ENCODE peak calls at places on chromosomes 11 and 22, in four cellular contexts. D, Z, P and H are unnamed samples.

GRCh38 chr11:78251083-78251699 is 62.5 kb downstream of the USP35 start:
- DNase-seq in D (no peak), Z (no peak), P (no peak), H (no peak)

GRCh38 chr11:69531717-69532088 is 50.2 kb downstream of the LINC01488 start:
- DNase-seq in D (no peak), Z (no peak), P (no peak), H (no peak)

GRCh38 chr11:8833568-8834275 is 77.3 kb upstream of the AKIP1 start:
- DNase-seq in D (no peak), Z (no peak), P (no peak), H (no peak)

GRCh38 chr22:37119872-37120271 is 10.4 kb upstream of the TMPRSS6 start:
- DNase-seq in D (no peak), Z (no peak), P (no peak), H (no peak)

GRCh38 chr22:23234409-23235161 is 54.3 kb downstream of the BCR start:
- DNase-seq in D (no peak), Z (no peak), P (no peak), H (no peak)

GRCh38 chr11:2738551-2739431 is 39.0 kb upstream of the KCNQ1OT1 start:
- DNase-seq in D (no peak), Z (no peak), P (no peak), H (no peak)

GRCh38 chr11:35875466-35875865 is 68.4 kb upstream of the LDLRAD3 start:
- DNase-seq in D (no peak), Z (no peak), P (no peak), H (no peak)

GRCh38 chr11:73465019-73465675 is 88.9 kb downstream of the RELT start:
- DNase-seq in D (no peak), Z (no peak), P (no peak), H (no peak)

GRCh38 chr22:35622132-35622913 is 5.2 kb upstream of the MB start:
- DNase-seq in D (no peak), Z (no peak), P (no peak), H (no peak)

GRCh38 chr11:103798029-103798428 is 238.4 kb upstream of the DDI1 start:
- DNase-seq in D (no peak), Z (no peak), P (peak; percentile 53), H (no peak)

GRCh38 chr11:125514336-125515101 is 18.5 kb upstream of the FEZ1 start:
- DNase-seq in D (peak; percentile 29), Z (peak; percentile 39), P (no peak), H (peak; percentile 72)

GRCh38 chr11:102187416-102188125 is 77.3 kb downstream of the YAP1 start:
- DNase-seq in D (no peak), Z (no peak), P (no peak), H (no peak)

GRCh38 chr11:120400564-120401364 is 64.6 kb downstream of the ARHGEF12 start:
- DNase-seq in D (no peak), Z (no peak), P (peak; percentile 66), H (no peak)

GRCh38 chr22:48357196-48357595 is 1470.5 kb downstream of the BRD1 start:
- DNase-seq in D (no peak), Z (no peak), P (no peak), H (no peak)

GRCh38 chr11:36130401-36130800 is 158.8 kb downstream of the COMMD9 start:
- DNase-seq in D (no peak), Z (no peak), P (no peak), H (no peak)

GRCh38 chr11:10305262-10305963 is 540 bp downstream of the ADM start:
- DNase-seq in D (no peak), Z (peak; percentile 28), P (no peak), H (no peak)

GRCh38 chr22:17754233-17754925 is 19.9 kb downstream of the BID start:
- DNase-seq in D (no peak), Z (peak; percentile 24), P (no peak), H (peak; percentile 43)

GRCh38 chr11:18243783-18244362 is 4.6 kb downstream of the SAA2 start:
- DNase-seq in D (peak; percentile 22), Z (peak; percentile 75), P (peak; percentile 20), H (peak; percentile 84)

GRCh38 chr11:100593321-100593720 is 93.8 kb upstream of the ARHGAP42 start:
- DNase-seq in D (no peak), Z (no peak), P (no peak), H (no peak)

GRCh38 chr22:22770280-22770871 is 117.2 kb upstream of the IGLL5 start:
- DNase-seq in D (no peak), Z (peak; percentile 13), P (no peak), H (no peak)

GRCh38 chr11:66418986-66419308 is 1.9 kb upstream of the NPAS4 start:
- DNase-seq in D (no peak), Z (no peak), P (no peak), H (no peak)

GRCh38 chr11:40125054-40125453 is 1334.4 kb downstream of the LRRC4C start:
- DNase-seq in D (no peak), Z (no peak), P (no peak), H (no peak)

GRCh38 chr11:11135820-11136476 is 217.1 kb downstream of the CSNK2A3 start:
- DNase-seq in D (no peak), Z (no peak), P (no peak), H (no peak)

GRCh38 chr22:35727436-35727835 is 9.8 kb downstream of the APOL5 start:
- DNase-seq in D (no peak), Z (no peak), P (peak; percentile 11), H (no peak)

GRCh38 chr22:26550498-26551033 is 38.3 kb upstream of the TFIP11 start:
- DNase-seq in D (no peak), Z (no peak), P (no peak), H (no peak)

GRCh38 chr11:70552441-70553150 is 154.3 kb downstream of the CTTN start:
- DNase-seq in D (no peak), Z (no peak), P (no peak), H (no peak)

GRCh38 chr22:30024231-30024630 is 56.0 kb upstream of the HORMAD2 start:
- DNase-seq in D (no peak), Z (no peak), P (no peak), H (no peak)

GRCh38 chr11:28836285-28837081 is 728.3 kb downstream of the METTL15 start:
- DNase-seq in D (no peak), Z (no peak), P (peak; percentile 72), H (no peak)

GRCh38 chr11:83835423-83835822 is 549.3 kb upstream of the CCDC90B start:
- DNase-seq in D (no peak), Z (no peak), P (no peak), H (no peak)